ENCODE peak calls at places on chromosome X, in seven cellular contexts. E is RWPE1, Y is AG10803, P is cardiac muscle cell, V is AG04450, X is GM23338, A is mesothelial cell of epicardium. I is an unnamed sample.

GRCh38 chrX:93468075-93468474 is 205.3 kb downstream of the NAP1L3 start:
- DNase-seq in V (no peak), P (no peak), X (no peak), Y (no peak), E (no peak), A (no peak), I (no peak)

GRCh38 chrX:47563801-47564315 is 2.9 kb downstream of the ARAF start:
- DNase-seq in A (no peak), P (no peak), Y (no peak), E (no peak), V (no peak), X (no peak), I (no peak)

GRCh38 chrX:39667746-39668507 is 429.8 kb downstream of the BCOR start:
- DNase-seq in V (no peak), Y (no peak), X (no peak), E (no peak), P (no peak), A (no peak), I (no peak)

GRCh38 chrX:132488092-132488749 is 617 bp downstream of the MBNL3 start:
- DNase-seq in P (no peak), X (no peak), V (no peak), E (no peak), Y (peak), A (no peak), I (no peak)

GRCh38 chrX:135484636-135485289 is 35.7 kb upstream of the INTS6L start:
- DNase-seq in E (peak), A (no peak), Y (peak), X (peak), V (no peak), P (peak), I (peak)

GRCh38 chrX:636971-637659 is 6.5 kb downstream of the SHOX start:
- DNase-seq in V (no peak), X (peak), E (no peak), A (no peak), Y (no peak), P (no peak), I (no peak)

GRCh38 chrX:149527705-149528104 is 13.1 kb upstream of the EOLA1 start:
- DNase-seq in Y (peak), E (peak), V (no peak), P (peak), A (no peak), X (peak), I (no peak)

GRCh38 chrX:58025979-58026378 is 115.7 kb upstream of the ZXDA start:
- DNase-seq in Y (peak), P (no peak), E (peak), X (peak), V (no peak), A (no peak), I (peak)

GRCh38 chrX:6228720-6229119 is at the start of gene NLGN4X:
- DNase-seq in Y (no peak), A (no peak), V (no peak), P (peak), X (peak), E (no peak), I (no peak)

GRCh38 chrX:14697453-14697852 is 168.1 kb downstream of the GLRA2 start:
- DNase-seq in V (no peak), X (peak), E (peak), P (peak), A (no peak), Y (no peak), I (peak)

GRCh38 chrX:82125103-82125502 is 923.2 kb downstream of the SH3BGRL start:
- DNase-seq in E (no peak), P (peak), V (no peak), A (no peak), Y (no peak), X (no peak), I (no peak)

GRCh38 chrX:148659481-148659880 is 159.1 kb downstream of the AFF2 start:
- DNase-seq in Y (peak), A (no peak), V (no peak), E (no peak), P (no peak), X (no peak), I (no peak)

GRCh38 chrX:149470960-149471359 is 34.1 kb downstream of the IDS start:
- DNase-seq in P (peak), Y (peak), V (no peak), E (peak), X (peak), A (peak), I (peak)

GRCh38 chrX:21974011-21974385 is 33.5 kb downstream of the SMS start:
- DNase-seq in V (no peak), P (no peak), A (no peak), E (peak), Y (no peak), X (no peak), I (no peak)

GRCh38 chrX:10106801-10107200 is 50.0 kb upstream of the CLCN4 start:
- DNase-seq in E (no peak), X (no peak), Y (no peak), V (no peak), A (no peak), P (no peak), I (peak)

GRCh38 chrX:78029663-78030062 is 60.2 kb upstream of the PGAM4 start:
- DNase-seq in E (peak), A (no peak), P (peak), Y (peak), V (no peak), X (peak), I (peak)

GRCh38 chrX:19688426-19688825 is 173.1 kb upstream of the MAP3K15 start:
- DNase-seq in V (no peak), Y (no peak), E (no peak), X (no peak), A (no peak), P (no peak), I (no peak)

GRCh38 chrX:38192007-38192625 is 28.6 kb downstream of the SRPX start:
- DNase-seq in E (peak), X (peak), Y (peak), A (no peak), P (peak), V (no peak), I (no peak)

GRCh38 chrX:9253211-9253610 is 211.6 kb upstream of the TBL1X start:
- DNase-seq in V (no peak), X (no peak), E (no peak), Y (no peak), P (no peak), A (no peak), I (no peak)

GRCh38 chrX:155997436-155997835 is at the start of gene IL9R:
- DNase-seq in A (no peak), V (no peak), P (no peak), Y (no peak), X (no peak), E (no peak), I (peak)

GRCh38 chrX:140766024-140766611 is 56.6 kb downstream of the LINC00632 start:
- DNase-seq in P (peak), X (peak), A (peak), V (peak), E (peak), Y (peak), I (peak)

GRCh38 chrX:45771114-45771513 is 570.4 kb upstream of the DIPK2B start:
- DNase-seq in V (peak), P (no peak), E (peak), A (no peak), X (no peak), Y (peak), I (no peak)

GRCh38 chrX:132118361-132118760 is 9.5 kb downstream of the FRMD7 start:
- DNase-seq in E (no peak), V (no peak), Y (no peak), P (no peak), X (peak), A (no peak), I (no peak)

GRCh38 chrX:24081661-24082154 is 27.0 kb downstream of the EIF2S3 start:
- DNase-seq in P (peak), A (peak), V (no peak), E (no peak), X (peak), Y (peak), I (no peak)

GRCh38 chrX:150694738-150695410 is 1.7 kb downstream of the MTMR1 start:
- DNase-seq in E (no peak), P (no peak), X (no peak), V (no peak), A (no peak), Y (no peak), I (peak)

GRCh38 chrX:100994352-100995281 is 25.1 kb downstream of the ARL13A start:
- DNase-seq in P (no peak), X (no peak), E (peak), A (no peak), V (no peak), Y (peak), I (no peak)

GRCh38 chrX:48492293-48492910 is 16.4 kb upstream of the PORCN start:
- DNase-seq in E (no peak), V (no peak), P (no peak), X (no peak), Y (peak), A (no peak), I (no peak)

GRCh38 chrX:29257516-29257915 is 670.3 kb downstream of the IL1RAPL1 start:
- DNase-seq in X (no peak), V (peak), Y (peak), P (no peak), E (no peak), A (no peak), I (no peak)

GRCh38 chrX:42602566-42602965 is 175.4 kb downstream of the PPP1R2C start:
- DNase-seq in X (no peak), Y (no peak), V (no peak), A (no peak), E (no peak), P (no peak), I (no peak)

GRCh38 chrX:69021561-69021960 is 143.7 kb downstream of the PJA1 start:
- DNase-seq in E (no peak), Y (no peak), V (no peak), X (no peak), P (no peak), A (no peak), I (no peak)

GRCh38 chrX:36963852-36964251 is 44.3 kb upstream of the FAM47C start:
- DNase-seq in E (no peak), V (no peak), X (no peak), P (no peak), Y (no peak), A (no peak), I (no peak)

GRCh38 chrX:36963069-36963808 is 44.9 kb upstream of the FAM47C start:
- DNase-seq in X (peak), V (no peak), A (no peak), P (no peak), E (no peak), Y (no peak), I (no peak)

GRCh38 chrX:36957425-36958328 is 50.5 kb upstream of the FAM47C start:
- DNase-seq in P (peak), E (peak), V (no peak), Y (no peak), X (peak), A (peak), I (no peak)

DNA sequence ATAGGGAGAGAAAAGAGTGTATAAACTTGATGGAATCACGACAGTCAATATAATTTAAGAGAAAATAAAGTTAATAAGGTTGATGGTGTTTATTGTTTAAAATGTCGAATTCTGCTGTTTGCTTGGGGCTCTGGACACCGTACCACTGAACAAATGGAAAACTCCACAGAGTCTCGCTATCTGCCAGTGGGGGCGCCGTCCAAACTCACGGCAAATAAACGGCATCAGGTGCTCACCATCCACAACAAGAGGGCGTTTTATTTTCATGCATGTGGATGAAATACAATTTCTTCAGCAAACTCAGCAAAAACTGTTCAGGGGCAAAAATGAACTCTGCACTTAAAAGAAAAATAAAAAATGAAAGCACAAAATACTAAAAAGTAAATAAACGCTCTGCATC is 46.6 kb upstream of the FAM47C start:
- DNase-seq in E (no peak), Y (no peak), A (no peak), P (no peak), V (no peak), X (no peak), I (no peak)
- TF ChIP-seq CTCF in E (no peak), Y (no peak), A (peak), P (no peak), V (no peak), X (peak), I (no peak)

GRCh38 chrX:72540318-72540717 is 32.3 kb downstream of the HDAC8 start:
- DNase-seq in V (peak), E (peak), P (peak), Y (peak), X (peak), A (no peak), I (no peak)
- TF ChIP-seq CTCF in V (peak), E (peak), P (peak), Y (peak), X (peak), A (peak), I (no peak)

DNA sequence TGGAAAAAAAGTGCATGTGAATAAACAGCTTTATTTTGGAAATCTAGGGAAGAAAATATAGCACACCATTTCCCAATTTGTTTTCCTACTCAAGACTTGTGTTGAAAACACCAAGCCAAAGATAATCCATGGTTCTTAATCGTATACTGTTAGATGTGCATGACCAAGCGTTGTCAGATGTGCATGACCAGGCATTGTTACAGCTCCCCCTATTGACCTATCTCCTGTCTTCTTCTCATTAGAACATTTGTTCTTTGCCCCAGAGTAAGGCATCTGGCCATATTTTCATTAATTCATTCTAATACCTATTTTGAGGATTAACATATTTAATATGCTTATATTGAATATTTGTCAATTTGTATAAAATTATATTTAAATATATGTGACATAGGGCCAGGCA is 14.4 kb upstream of the VCX start:
- DNase-seq in A (no peak), Y (no peak), V (no peak), E (no peak), X (peak), P (peak), I (no peak)
- TF ChIP-seq CTCF in A (no peak), Y (no peak), V (no peak), E (no peak), X (peak), P (no peak), I (peak)

GRCh38 chrX:116181300-116181699 is 10.8 kb downstream of the AGTR2 start:
- DNase-seq in X (no peak), E (no peak), Y (no peak), P (no peak), V (no peak), A (no peak), I (no peak)
- TF ChIP-seq CTCF in X (no peak), E (no peak), Y (no peak), P (no peak), V (no peak), A (no peak), I (no peak)

DNA sequence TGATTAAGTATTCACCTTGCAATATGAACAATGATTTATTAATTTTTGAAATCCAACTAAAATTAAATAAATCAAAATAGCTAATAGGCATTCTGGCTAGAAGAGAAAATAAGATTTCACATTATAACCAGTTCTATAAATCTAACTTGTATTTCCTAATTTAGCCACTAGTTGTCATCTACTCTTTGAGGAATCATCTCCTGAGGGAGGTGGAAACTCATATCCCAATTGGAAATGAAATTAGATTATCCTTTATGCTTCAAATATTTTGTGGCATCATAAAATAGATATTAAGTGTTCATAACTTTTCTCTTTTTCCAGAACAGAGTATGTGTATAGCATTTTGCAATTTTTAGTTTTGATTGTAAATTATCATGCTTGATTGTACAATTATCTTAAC is 558.5 kb upstream of the DIAPH2 start:
- DNase-seq in Y (no peak), E (no peak), A (no peak), P (no peak), V (no peak), X (peak), I (no peak)
- TF ChIP-seq CTCF in Y (no peak), E (no peak), A (no peak), P (peak), V (peak), X (no peak), I (no peak)

GRCh38 chrX:111568817-111569216 is 57.4 kb downstream of the SERTM2 start:
- DNase-seq in X (no peak), A (no peak), V (no peak), E (no peak), P (no peak), Y (no peak), I (no peak)

DNA sequence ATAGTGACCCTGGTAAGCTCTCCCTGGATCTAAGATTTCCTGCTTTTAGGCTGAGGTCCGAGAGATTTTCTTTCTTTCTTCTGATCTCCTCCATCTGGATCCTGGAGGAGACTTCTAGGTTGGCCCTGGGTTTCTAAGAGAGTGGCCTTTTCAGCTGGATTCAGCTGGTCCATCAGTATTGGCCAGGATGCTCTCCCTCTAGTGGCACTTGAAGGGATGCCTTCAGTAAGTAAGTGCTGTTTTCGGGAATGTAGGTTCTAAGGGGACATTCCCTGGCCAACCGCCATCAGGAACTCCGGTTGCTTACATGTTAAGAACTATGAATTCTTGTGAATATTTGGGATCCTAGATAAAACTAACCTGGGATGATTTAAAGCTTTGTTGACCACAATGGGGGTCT is 56.9 kb downstream of the SERTM2 start:
- DNase-seq in Y (no peak), E (peak), A (no peak), X (peak), P (peak), V (no peak), I (no peak)
- TF ChIP-seq CTCF in Y (peak), E (no peak), A (peak), X (peak), P (peak), V (no peak), I (no peak)